ENCODE peak calls at places on chromosomes 12 and 14, in five cellular contexts. R, X, D, S and C are unnamed samples.

GRCh38 chr12:62466596-62467411 is at the start of gene MON2:
- DNase-seq in S (peak), R (peak), X (peak), D (peak), C (peak)

GRCh38 chr12:57605308-57606015 is 838 bp downstream of the DTX3 start:
- DNase-seq in D (no peak), S (no peak), R (peak), X (no peak), C (no peak)

GRCh38 chr12:78018939-78019338 is 188.2 kb downstream of the NAV3 start:
- DNase-seq in D (no peak), X (no peak), S (peak), R (no peak), C (no peak)

GRCh38 chr12:43289412-43289811 is 262.6 kb downstream of the ADAMTS20 start:
- DNase-seq in X (no peak), S (peak), D (peak), R (peak), C (no peak)

GRCh38 chr14:33556382-33557121 is 394.3 kb downstream of the EGLN3 start:
- DNase-seq in X (no peak), S (no peak), R (no peak), D (no peak), C (no peak)

GRCh38 chr12:56723889-56724659 is 1.0 kb downstream of the NACA start:
- DNase-seq in D (peak), X (peak), R (peak), S (peak), C (peak)

GRCh38 chr12:86669010-86669409 is 412.8 kb upstream of the MGAT4C start:
- DNase-seq in S (no peak), X (no peak), D (no peak), R (no peak), C (no peak)

GRCh38 chr12:24901975-24902461 is 46.9 kb downstream of the BCAT1 start:
- DNase-seq in S (no peak), X (no peak), R (no peak), D (no peak), C (peak)

GRCh38 chr14:103702095-103702494 is 13.2 kb downstream of the XRCC3 start:
- DNase-seq in S (no peak), R (no peak), X (no peak), D (no peak), C (no peak)

GRCh38 chr12:64160021-64160717 is 61.9 kb downstream of the KICS2 start:
- DNase-seq in D (no peak), R (no peak), X (no peak), S (no peak), C (no peak)

GRCh38 chr14:26595922-26596721 is 1.7 kb downstream of the NOVA1 start:
- DNase-seq in R (no peak), S (no peak), D (no peak), X (no peak), C (no peak)

GRCh38 chr14:23579739-23580138 is 1.1 kb upstream of the JPH4 start:
- DNase-seq in S (no peak), X (no peak), R (no peak), D (no peak), C (no peak)

GRCh38 chr14:68564236-68564825 is 228.5 kb downstream of the ZFP36L1 start:
- DNase-seq in D (peak), R (no peak), X (no peak), S (no peak), C (peak)

GRCh38 chr14:99174920-99175319 is 97.1 kb downstream of the BCL11B start:
- DNase-seq in S (no peak), D (no peak), X (no peak), R (no peak), C (no peak)

GRCh38 chr14:96052541-96053105 is 13.5 kb downstream of the C14orf132 start:
- DNase-seq in S (peak), X (no peak), R (no peak), D (no peak), C (no peak)

GRCh38 chr12:31989987-31990386 is 30.8 kb downstream of the RESF1 start:
- DNase-seq in X (no peak), S (peak), D (no peak), R (no peak), C (no peak)

GRCh38 chr14:95258754-95259593 is 60.7 kb downstream of the CLMN start:
- DNase-seq in X (peak), D (no peak), S (no peak), R (no peak), C (peak)

GRCh38 chr12:18753481-18754117 is 15.7 kb downstream of the CAPZA3 start:
- DNase-seq in X (no peak), D (no peak), R (no peak), S (peak), C (no peak)

GRCh38 chr12:88623777-88624548 is 43.7 kb upstream of the KITLG start:
- DNase-seq in R (no peak), D (no peak), S (no peak), X (no peak), C (no peak)

GRCh38 chr12:88866881-88867280 is 286.6 kb upstream of the KITLG start:
- DNase-seq in S (no peak), R (no peak), X (no peak), D (no peak), C (no peak)

GRCh38 chr14:76827696-76828301 is 1.6 kb downstream of the LRRC74A start:
- DNase-seq in S (no peak), X (no peak), R (peak), D (peak), C (no peak)

GRCh38 chr12:124411291-124411878 is 116.5 kb downstream of the RFLNA start:
- DNase-seq in D (peak), R (peak), S (peak), X (peak), C (peak)

GRCh38 chr12:19430988-19431387 is 8.3 kb upstream of the AEBP2 start:
- DNase-seq in R (no peak), D (no peak), S (no peak), X (no peak), C (no peak)

GRCh38 chr14:50344116-50344775 is 32.1 kb downstream of the DMAC2L start:
- DNase-seq in D (no peak), S (peak), X (no peak), R (no peak), C (no peak)

GRCh38 chr12:50751921-50752721 is 11.8 kb upstream of the ATF1 start:
- DNase-seq in X (peak), D (no peak), S (peak), R (no peak), C (no peak)

GRCh38 chr14:52693004-52693403 is 2.4 kb downstream of the ERO1A start:
- DNase-seq in X (no peak), R (no peak), S (no peak), D (no peak), C (no peak)
- H3K4me3 ChIP-seq in X (no peak), R (no peak), S (no peak), D (no peak), C (no peak)

GRCh38 chr12:104669057-104669770 is 212.5 kb downstream of the CHST11 start:
- DNase-seq in D (peak), X (peak), R (peak), S (no peak), C (no peak)
- TF ChIP-seq CTCF in D (no peak), X (no peak), R (peak), S (no peak), C (no peak)

DNA sequence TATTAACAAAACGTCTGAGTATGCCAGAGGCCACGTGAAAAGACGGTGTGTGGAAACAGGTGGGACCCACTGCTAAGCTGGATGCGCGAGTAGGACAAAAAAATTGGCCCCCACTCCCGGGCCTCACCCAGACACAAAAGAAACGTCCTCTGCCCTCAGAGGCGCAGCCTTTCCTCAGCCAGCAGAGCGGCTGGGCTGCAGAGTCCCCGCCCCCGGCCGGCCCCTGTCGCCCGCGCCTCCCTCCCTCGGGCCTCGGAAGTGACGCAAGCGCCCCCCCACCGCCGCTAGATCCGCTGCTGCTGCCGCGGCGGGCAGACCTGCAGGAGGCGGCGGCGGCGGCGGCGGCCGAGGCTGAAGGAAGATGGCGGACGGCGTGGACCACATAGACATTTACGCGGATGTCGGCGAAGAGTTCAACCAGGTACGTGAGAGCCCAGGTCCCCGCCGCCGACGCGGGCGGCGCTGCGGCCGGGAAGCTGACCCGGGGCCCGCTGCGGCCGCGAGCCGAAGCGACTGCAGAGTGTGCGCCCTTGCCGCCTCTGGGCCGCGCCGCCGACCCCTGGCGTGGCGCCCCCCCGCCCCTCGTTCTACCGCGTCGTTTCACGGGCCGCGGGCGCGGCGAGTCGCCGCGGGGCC is at the start of gene CPSF6:
- DNase-seq in S (peak), D (peak), X (peak), R (peak), C (peak)
- TF ChIP-seq POLR2A in S (peak), D (peak), X (peak), R (peak), C (no peak)

DNA sequence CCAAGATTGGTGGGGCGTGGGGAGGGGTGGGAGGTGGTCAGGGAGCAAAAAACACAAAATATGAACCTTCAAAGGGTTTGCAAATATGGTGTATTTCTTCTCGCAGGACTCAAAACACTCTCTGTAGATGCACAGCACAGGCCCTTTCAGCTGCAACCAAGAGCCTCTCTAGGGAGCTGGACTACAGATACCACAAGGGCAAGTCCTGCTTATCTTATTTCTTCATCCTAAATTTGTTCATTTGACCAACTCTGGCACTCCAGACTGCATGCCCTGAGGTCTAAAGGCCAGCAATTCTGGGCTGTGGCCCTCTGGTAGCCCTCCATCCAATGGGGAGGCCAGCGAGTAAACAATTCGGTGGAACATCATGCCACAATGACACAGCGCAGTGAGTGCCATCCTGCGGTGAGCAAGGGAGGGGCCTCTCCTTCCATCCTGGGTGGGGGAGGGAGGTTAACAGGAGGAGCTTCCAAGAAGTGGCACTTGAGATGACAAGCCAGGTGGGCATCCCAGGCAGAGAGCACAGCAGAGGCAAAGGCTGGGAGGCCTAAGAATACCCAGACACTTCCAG is 616 bp upstream of the SELPLG start:
- DNase-seq in S (no peak), D (no peak), X (peak), R (no peak), C (no peak)
- H3K4me3 ChIP-seq in S (no peak), D (no peak), X (no peak), R (no peak), C (no peak)

GRCh38 chr12:106134294-106134949 is 4.3 kb downstream of the NUAK1 start:
- DNase-seq in R (no peak), S (no peak), X (no peak), D (no peak), C (no peak)

GRCh38 chr12:106130474-106131113 is 8.2 kb downstream of the NUAK1 start:
- DNase-seq in D (no peak), S (no peak), X (no peak), R (no peak), C (peak)

GRCh38 chr12:106133136-106134087 is 5.3 kb downstream of the NUAK1 start:
- DNase-seq in S (peak), X (peak), D (no peak), R (no peak), C (no peak)

GRCh38 chr12:106131671-106132070 is 7.1 kb downstream of the NUAK1 start:
- DNase-seq in D (peak), R (no peak), S (peak), X (peak), C (no peak)

GRCh38 chr12:106132175-106133135 is 6.3 kb downstream of the NUAK1 start:
- DNase-seq in R (no peak), D (no peak), S (no peak), X (no peak), C (no peak)
- TF ChIP-seq CTCF in R (no peak), D (no peak), S (no peak), X (no peak), C (no peak)

DNA sequence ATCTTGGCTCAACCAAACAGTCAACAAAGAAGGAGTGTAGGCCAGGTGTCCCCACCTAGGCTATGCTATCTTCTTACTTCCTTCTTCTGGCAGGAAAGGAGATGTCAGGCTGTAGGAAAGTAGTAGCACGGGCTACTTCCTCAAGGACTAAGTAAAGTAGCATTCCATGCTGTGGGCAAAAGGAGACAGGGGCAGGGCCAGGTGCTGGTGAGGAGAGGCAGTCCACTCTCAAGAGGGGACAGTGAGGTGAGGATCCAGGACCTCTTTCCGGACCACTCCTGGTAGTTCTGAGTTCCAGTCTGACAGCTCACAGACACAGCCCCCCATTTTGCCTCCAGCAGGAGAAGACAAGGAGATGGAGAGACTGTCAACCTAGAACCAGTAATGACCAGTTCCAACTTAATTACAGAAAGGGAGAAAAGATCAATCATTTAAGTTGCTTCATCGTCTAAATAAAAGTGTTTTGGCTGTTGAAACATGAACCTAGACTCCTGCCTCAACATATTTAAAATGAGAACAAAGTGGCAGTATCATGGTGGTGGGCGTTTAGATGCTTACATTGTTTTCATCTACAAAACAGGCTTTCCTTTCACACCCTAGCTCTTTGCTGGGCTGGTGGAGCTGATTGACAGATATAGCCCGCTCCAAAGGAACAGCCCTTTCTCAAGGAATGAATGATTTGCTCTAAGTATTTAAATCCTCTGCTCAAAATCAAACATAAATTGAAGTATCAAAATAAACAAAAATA is 5.1 kb upstream of the SSTR1 start:
- DNase-seq in S (no peak), X (no peak), D (no peak), R (no peak), C (no peak)
- TF ChIP-seq POLR2A in S (no peak), X (no peak), D (no peak), R (no peak), C (no peak)